ENCODE peak calls at places on chromosome 21, in four cellular contexts. F, V, C and I are unnamed samples.

GRCh38 chr21:27580276-27580675 is 613.4 kb upstream of the ADAMTS5 start:
- DNase-seq in F (no peak), V (no peak), C (no peak), I (no peak)

GRCh38 chr21:36756527-36756926 is 57.6 kb downstream of the SIM2 start:
- DNase-seq in F (no peak), V (no peak), C (peak; percentile 59), I (peak; percentile 29)

GRCh38 chr21:19607983-19608668 is 1204.5 kb upstream of the TMPRSS15 start:
- DNase-seq in F (no peak), V (no peak), C (peak; percentile 17), I (no peak)

GRCh38 chr21:32626633-32627196 is 14.5 kb upstream of the CFAP298 start:
- DNase-seq in F (no peak), V (no peak), C (no peak), I (no peak)

GRCh38 chr21:33531007-33531406 is 10.9 kb downstream of the GART start:
- DNase-seq in F (no peak), V (no peak), C (no peak), I (no peak)

GRCh38 chr21:26732442-26733221 is 112.6 kb downstream of the ADAMTS1 start:
- DNase-seq in F (peak; percentile 13), V (no peak), C (peak; percentile 62), I (no peak)

GRCh38 chr21:39633770-39634181 is 21.0 kb downstream of the B3GALT5 start:
- DNase-seq in F (peak; percentile 74), V (no peak), C (no peak), I (peak; percentile 83)

GRCh38 chr21:33480481-33481103 is 818 bp upstream of the TMEM50B start:
- DNase-seq in F (no peak), V (no peak), C (no peak), I (no peak)

GRCh38 chr21:37717534-37717933 is 198.7 kb downstream of the KCNJ6 start:
- DNase-seq in F (no peak), V (no peak), C (no peak), I (no peak)

GRCh38 chr21:36567216-36567917 is 87.4 kb upstream of the CLDN14 start:
- DNase-seq in F (no peak), V (no peak), C (no peak), I (no peak)

GRCh38 chr21:37455504-37455911 is 88.9 kb downstream of the DYRK1A start:
- DNase-seq in F (no peak), V (no peak), C (no peak), I (no peak)

GRCh38 chr21:28893687-28894086 is 99.0 kb downstream of the LTN1 start:
- DNase-seq in F (no peak), V (no peak), C (no peak), I (no peak)

GRCh38 chr21:46001821-46002681 is 20.5 kb downstream of the COL6A1 start:
- DNase-seq in F (no peak), V (no peak), C (no peak), I (no peak)

GRCh38 chr21:27277122-27277521 is 310.2 kb upstream of the ADAMTS5 start:
- DNase-seq in F (no peak), V (no peak), C (no peak), I (no peak)

GRCh38 chr21:40099809-40100208 is 232.6 kb downstream of the PCP4 start:
- DNase-seq in F (no peak), V (no peak), C (no peak), I (no peak)

GRCh38 chr21:16086121-16086520 is 356.3 kb downstream of the USP25 start:
- DNase-seq in F (no peak), V (no peak), C (no peak), I (no peak)

GRCh38 chr21:25862596-25862995 is 127.8 kb downstream of the GABPA start:
- DNase-seq in F (no peak), V (no peak), C (peak; percentile 32), I (no peak)

GRCh38 chr21:38268859-38269566 is 12.2 kb downstream of the KCNJ15 start:
- DNase-seq in F (no peak), V (no peak), C (no peak), I (no peak)

GRCh38 chr21:46120301-46121285 is 22.7 kb downstream of the COL6A2 start:
- DNase-seq in F (no peak), V (no peak), C (no peak), I (no peak)

GRCh38 chr21:40179167-40179566 is 311.9 kb downstream of the PCP4 start:
- DNase-seq in F (no peak), V (no peak), C (no peak), I (no peak)

GRCh38 chr21:38831526-38832467 is 26.1 kb downstream of the ETS2 start:
- DNase-seq in F (peak; percentile 95), V (peak; percentile 33), C (no peak), I (peak; percentile 94)

GRCh38 chr21:20971296-20971921 is 26.8 kb upstream of the NCAM2 start:
- DNase-seq in F (peak; percentile 2), V (no peak), C (peak; percentile 49), I (peak; percentile 5)

GRCh38 chr21:32789709-32790108 is 18.2 kb upstream of the PAXBP1 start:
- DNase-seq in F (no peak), V (no peak), C (no peak), I (no peak)

GRCh38 chr21:30616125-30616524 is at the start of gene KRTAP20-1:
- DNase-seq in F (no peak), V (no peak), C (no peak), I (no peak)

GRCh38 chr21:30613836-30614235 is at the start of gene KRTAP6-1:
- DNase-seq in F (no peak), V (no peak), C (no peak), I (no peak)

GRCh38 chr21:30615199-30615598 is 1.0 kb upstream of the KRTAP20-1 start:
- DNase-seq in F (no peak), V (no peak), C (no peak), I (no peak)

GRCh38 chr21:30612132-30612531 is 1.6 kb downstream of the KRTAP6-1 start:
- DNase-seq in F (no peak), V (no peak), C (no peak), I (no peak)
- H3K27ac ChIP-seq in F (no peak overlapping the region), V (no peak overlapping the region), C (no peak overlapping the region), I (no peak overlapping the region)

DNA sequence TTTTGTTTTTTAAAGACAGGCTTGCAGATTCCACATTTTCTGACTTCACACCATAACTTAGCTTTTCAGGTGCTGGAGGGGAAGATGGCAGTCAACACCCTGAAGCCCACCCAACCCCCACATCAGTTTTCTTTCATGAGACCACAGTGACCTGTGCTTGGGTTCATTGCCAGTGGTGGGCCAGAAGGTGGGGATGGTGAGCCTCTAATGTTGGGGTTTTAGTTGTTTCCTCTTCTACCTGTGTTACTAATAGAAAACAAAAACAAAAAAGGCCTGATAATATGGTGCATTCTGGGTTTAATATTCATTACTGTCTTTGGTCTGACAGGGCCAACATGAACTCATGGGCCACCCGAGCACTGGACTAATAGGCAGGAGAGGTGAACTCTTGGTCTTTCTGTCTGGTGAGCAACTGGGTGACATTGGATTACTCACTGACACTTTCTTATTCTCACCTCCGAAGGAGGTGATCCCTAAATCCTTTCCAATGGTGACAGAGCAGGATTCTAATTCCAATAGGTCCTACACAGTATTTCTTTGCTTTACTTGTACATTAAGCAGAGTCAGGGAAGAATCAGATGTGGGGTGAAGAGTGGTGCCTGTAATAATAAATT is 132.8 kb downstream of the CLIC6 start:
- DNase-seq in F (no peak), V (no peak), C (no peak), I (no peak)
- H3K27ac ChIP-seq in F (no peak overlapping the region), V (no peak overlapping the region), C (no peak overlapping the region), I (peak overlapping the region; percentile 100)

GRCh38 chr21:44989538-44989888 is 49.7 kb downstream of the SLX9 start:
- DNase-seq in F (peak; percentile 43), V (no peak), C (no peak), I (no peak)

GRCh38 chr21:44988607-44989537 is 49.0 kb downstream of the SLX9 start:
- DNase-seq in F (no peak), V (no peak), C (no peak), I (no peak)

GRCh38 chr21:44987301-44987885 is 47.6 kb downstream of the SLX9 start:
- DNase-seq in F (no peak), V (no peak), C (no peak), I (no peak)

GRCh38 chr21:44986471-44987291 is 46.9 kb downstream of the SLX9 start:
- DNase-seq in F (no peak), V (no peak), C (no peak), I (no peak)

GRCh38 chr21:44987886-44988606 is 48.2 kb downstream of the SLX9 start:
- DNase-seq in F (no peak), V (no peak), C (no peak), I (no peak)
- H3K27ac ChIP-seq in F (no peak overlapping the region), V (no peak overlapping the region), C (no peak overlapping the region), I (no peak overlapping the region)

GRCh38 chr21:42081138-42081537 is 10.0 kb downstream of the UMODL1 start:
- DNase-seq in F (no peak), V (no peak), C (peak; percentile 46), I (no peak)
- H3K27ac ChIP-seq in F (peak overlapping the region; percentile 11), V (no peak overlapping the region), C (no peak overlapping the region), I (no peak overlapping the region)

GRCh38 chr21:41247976-41248545 is 68.5 kb upstream of the FAM3B start:
- DNase-seq in F (no peak), V (no peak), C (no peak), I (no peak)

GRCh38 chr21:41247561-41247968 is 69.0 kb upstream of the FAM3B start:
- DNase-seq in F (peak; percentile 46), V (no peak), C (no peak), I (no peak)

GRCh38 chr21:41251961-41252642 is 64.5 kb upstream of the FAM3B start:
- DNase-seq in F (peak; percentile 65), V (no peak), C (no peak), I (no peak)

GRCh38 chr21:41249476-41249875 is 67.1 kb upstream of the FAM3B start:
- DNase-seq in F (no peak), V (no peak), C (no peak), I (no peak)

DNA sequence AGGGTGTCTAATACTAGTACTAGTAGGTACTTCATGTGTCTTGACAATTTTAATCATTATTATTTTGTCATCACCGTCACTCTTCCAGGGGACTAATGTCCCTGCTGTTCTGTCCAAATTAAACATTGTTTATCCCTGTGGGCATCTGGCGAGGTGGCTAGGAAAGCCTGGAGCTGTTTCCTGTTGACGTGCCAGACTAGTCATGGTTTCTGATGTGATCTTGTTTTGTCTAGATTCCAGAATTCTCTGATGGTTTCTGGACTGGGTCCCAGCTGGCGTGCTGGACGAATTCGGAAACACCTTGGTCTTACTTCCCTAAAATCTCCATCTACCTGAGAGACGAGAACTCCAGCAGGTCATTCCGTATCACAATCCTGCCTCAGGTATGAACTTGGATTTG is 66.1 kb upstream of the FAM3B start:
- DNase-seq in F (no peak), V (no peak), C (no peak), I (no peak)
- H3K27ac ChIP-seq in F (no peak overlapping the region), V (no peak overlapping the region), C (no peak overlapping the region), I (peak overlapping the region; percentile 8)

GRCh38 chr21:24112020-24112419 is 1495.3 kb downstream of the MRPL39 start:
- DNase-seq in F (no peak), V (no peak), C (no peak), I (no peak)
- H3K27ac ChIP-seq in F (no peak overlapping the region), V (no peak overlapping the region), C (no peak overlapping the region), I (no peak overlapping the region)